ENCODE peak calls at places on chromosome 9, in six cellular contexts. L, Q, N, T, Y and P are unnamed samples.
A peak's percentile ranks its signal among the peaks of the same experiment; 100 is the strongest.

GRCh38 chr9:97059661-97060060 is 20.7 kb upstream of the CTSV start:
- DNase-seq in L (no peak), Q (no peak), N (no peak), T (no peak), Y (no peak), P (no peak)

GRCh38 chr9:127980056-127980705 is 608 bp downstream of the EEIG1 start:
- DNase-seq in L (peak; percentile 41), Q (peak; percentile 76), N (no peak), T (peak; percentile 18), Y (no peak), P (no peak)

GRCh38 chr9:76310991-76311390 is 83.2 kb downstream of the RFK start:
- DNase-seq in L (no peak), Q (no peak), N (no peak), T (no peak), Y (no peak), P (no peak)

GRCh38 chr9:63817622-63818518 is 1467.1 kb downstream of the FOXD4L5 start:
- DNase-seq in L (peak; percentile 62), Q (peak; percentile 47), N (no peak), T (peak; percentile 22), Y (peak; percentile 3), P (peak; percentile 90)

GRCh38 chr9:37969558-37970300 is 65.8 kb upstream of the SLC25A51 start:
- DNase-seq in L (no peak), Q (no peak), N (no peak), T (no peak), Y (no peak), P (no peak)

GRCh38 chr9:99299214-99300102 is 77.4 kb downstream of the SEC61B start:
- DNase-seq in L (no peak), Q (no peak), N (peak; percentile 20), T (peak; percentile 67), Y (peak; percentile 66), P (no peak)

GRCh38 chr9:126456396-126456795 is 129.8 kb downstream of the MVB12B start:
- DNase-seq in L (no peak), Q (no peak), N (no peak), T (no peak), Y (no peak), P (no peak)

GRCh38 chr9:32703635-32704034 is 68.2 kb upstream of the TAF1L start:
- DNase-seq in L (no peak), Q (no peak), N (no peak), T (peak; percentile 5), Y (no peak), P (no peak)

GRCh38 chr9:71955300-71955915 is 44.0 kb downstream of the C9orf85 start:
- DNase-seq in L (no peak), Q (no peak), N (no peak), T (no peak), Y (no peak), P (no peak)

GRCh38 chr9:103410059-103410458 is 414.9 kb downstream of the CYLC2 start:
- DNase-seq in L (no peak), Q (no peak), N (no peak), T (no peak), Y (no peak), P (no peak)

GRCh38 chr9:36746415-36746814 is 173.7 kb downstream of the MELK start:
- DNase-seq in L (no peak), Q (no peak), N (no peak), T (no peak), Y (no peak), P (no peak)

GRCh38 chr9:14173730-14174129 is 140.2 kb downstream of the NFIB start:
- DNase-seq in L (no peak), Q (peak; percentile 26), N (no peak), T (peak; percentile 40), Y (no peak), P (no peak)

GRCh38 chr9:21556581-21557427 is 74.7 kb upstream of the IFNE start:
- DNase-seq in L (no peak), Q (no peak), N (no peak), T (no peak), Y (no peak), P (no peak)

GRCh38 chr9:114552716-114553115 is 34.9 kb upstream of the ATP6V1G1 start:
- DNase-seq in L (no peak), Q (no peak), N (no peak), T (no peak), Y (no peak), P (no peak)

GRCh38 chr9:35618325-35618727 is at the start of gene CD72:
- DNase-seq in L (no peak), Q (no peak), N (no peak), T (no peak), Y (no peak), P (no peak)

GRCh38 chr9:89743576-89744254 is 138.9 kb downstream of the GADD45G start:
- DNase-seq in L (no peak), Q (no peak), N (no peak), T (no peak), Y (no peak), P (no peak)

GRCh38 chr9:23774266-23774665 is 51.8 kb downstream of the ELAVL2 start:
- DNase-seq in L (no peak), Q (no peak), N (no peak), T (no peak), Y (peak; percentile 8), P (no peak)

GRCh38 chr9:85155380-85155779 is 485.9 kb downstream of the NTRK2 start:
- DNase-seq in L (no peak), Q (no peak), N (no peak), T (no peak), Y (peak; percentile 8), P (no peak)

GRCh38 chr9:88988796-88989641 is 2.2 kb upstream of the S1PR3 start:
- DNase-seq in L (no peak), Q (no peak), N (no peak), T (peak; percentile 82), Y (peak; percentile 79), P (no peak)

GRCh38 chr9:36721846-36722588 is 149.3 kb downstream of the MELK start:
- DNase-seq in L (no peak), Q (peak; percentile 79), N (no peak), T (peak; percentile 52), Y (no peak), P (no peak)

GRCh38 chr9:73093740-73094379 is 57.8 kb upstream of the ANXA1 start:
- DNase-seq in L (no peak), Q (no peak), N (no peak), T (peak; percentile 24), Y (peak; percentile 33), P (no peak)

GRCh38 chr9:117733465-117733864 is 29.3 kb downstream of the TLR4 start:
- DNase-seq in L (no peak), Q (no peak), N (no peak), T (no peak), Y (no peak), P (no peak)

GRCh38 chr9:116693233-116693731 is 6.2 kb downstream of the TRIM32 start:
- DNase-seq in L (no peak), Q (no peak), N (no peak), T (peak; percentile 62), Y (peak; percentile 36), P (no peak)

GRCh38 chr9:33295571-33295970 is 5.3 kb downstream of the NFX1 start:
- DNase-seq in L (no peak), Q (no peak), N (no peak), T (no peak), Y (no peak), P (no peak)

DNA sequence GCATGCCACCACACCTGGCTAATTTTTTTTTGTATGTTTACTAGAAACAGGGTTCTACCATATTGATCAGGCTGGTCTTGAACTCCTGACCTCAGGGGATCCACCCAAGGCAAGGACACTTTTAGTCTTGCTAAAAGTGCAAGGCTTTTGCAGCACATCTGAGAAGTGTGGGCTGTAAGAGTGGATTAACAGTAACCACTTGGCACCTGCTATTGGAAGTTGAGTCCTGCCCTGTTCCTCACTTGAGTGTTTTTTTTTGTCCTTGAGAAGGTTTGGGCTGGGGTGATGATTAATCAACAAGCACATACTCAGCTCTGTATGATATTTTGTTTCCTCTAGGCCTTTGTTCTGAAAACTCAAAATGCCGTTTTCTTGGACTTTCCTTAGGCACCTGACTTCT is 37.4 kb downstream of the SNX30 start:
- DNase-seq in L (no peak), Q (no peak), N (no peak), T (no peak), Y (no peak), P (no peak)
- TF ChIP-seq CTCF in L (no peak), Q (no peak), N (no peak), T (no peak), Y (no peak), P (no peak)

DNA sequence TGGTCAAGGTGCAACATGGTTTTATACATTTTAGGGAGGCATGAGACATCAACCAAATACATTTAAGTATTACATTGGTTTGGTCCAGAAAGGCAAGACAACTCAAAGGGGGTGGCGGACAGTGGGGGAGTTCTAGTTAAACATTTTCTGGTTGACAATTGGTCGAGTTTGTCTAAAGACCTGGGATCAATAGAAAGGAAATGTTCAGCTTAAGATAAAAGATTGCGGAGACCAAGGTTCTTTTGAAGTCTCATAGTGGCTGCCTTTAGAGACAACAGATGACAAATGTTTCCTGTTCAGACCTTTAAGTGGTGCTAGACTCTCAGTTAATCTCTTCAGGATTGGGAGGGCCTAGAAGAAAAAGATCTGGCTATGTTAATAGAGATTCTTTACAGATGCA is 47.7 kb upstream of the TTC39B start:
- DNase-seq in L (no peak), Q (no peak), N (no peak), T (no peak), Y (no peak), P (no peak)
- TF ChIP-seq CTCF in L (no peak), Q (no peak), N (no peak), T (peak; percentile 9), Y (no peak), P (no peak)

GRCh38 chr9:4365055-4365454 is 65.2 kb upstream of the GLIS3 start:
- DNase-seq in L (no peak), Q (no peak), N (no peak), T (no peak), Y (no peak), P (no peak)

GRCh38 chr9:4366649-4367330 is 66.9 kb upstream of the GLIS3 start:
- DNase-seq in L (no peak), Q (peak; percentile 41), N (peak; percentile 43), T (peak; percentile 69), Y (peak; percentile 65), P (no peak)

GRCh38 chr9:4359016-4359415 is 59.1 kb upstream of the GLIS3 start:
- DNase-seq in L (no peak), Q (no peak), N (no peak), T (no peak), Y (no peak), P (no peak)

GRCh38 chr9:4356306-4356705 is 56.4 kb upstream of the GLIS3 start:
- DNase-seq in L (no peak), Q (no peak), N (no peak), T (no peak), Y (no peak), P (no peak)

GRCh38 chr9:4362281-4362680 is 62.4 kb upstream of the GLIS3 start:
- DNase-seq in L (no peak), Q (no peak), N (no peak), T (no peak), Y (no peak), P (no peak)
- TF ChIP-seq CTCF in L (no peak), Q (no peak), N (no peak), T (no peak), Y (no peak), P (no peak)

GRCh38 chr9:69785757-69786156 is 25.9 kb upstream of the PTAR1 start:
- DNase-seq in L (no peak), Q (no peak), N (no peak), T (peak; percentile 49), Y (peak; percentile 33), P (no peak)
- TF ChIP-seq CTCF in L (no peak), Q (no peak), N (no peak), T (peak; percentile 44), Y (peak; percentile 51), P (no peak)